ENCODE peak calls at places on chromosomes 2 and 18, in ten cellular contexts. O is D721Med; U is GM06990; M is CD4-positive, CD25-positive, alpha-beta regulatory T cell; V is fibroblast of the aortic adventitia; Y is stimulated activated CD4-positive, alpha-beta T cell treated with anti-CD3 and anti-CD28 coated beads, Interleukin-4, amount 100 ng/mL, for 24 hours; X is nephron progenitor cell; I is mucosa of descending colon; L is HEK293T; J is adipocyte. F is an unnamed sample.
A peak's percentile ranks its signal among the peaks of the same experiment; 100 is the strongest.

GRCh38 chr18:63130176-63130575 is 189.4 kb downstream of the BCL2 start:
- DNase-seq in O (no peak), U (no peak), M (no peak), V (no peak), Y (no peak), X (no peak), I (no peak), L (no peak), J (no peak), F (no peak)

GRCh38 chr2:46645681-46646162 is 166.4 kb downstream of the TMEM247 start:
- DNase-seq in O (no peak), U (no peak), M (no peak), V (peak; percentile 92), Y (no peak), X (no peak), I (no peak), L (no peak), J (peak; percentile 85), F (no peak)

GRCh38 chr18:26267350-26267749 is 41.1 kb downstream of the TAF4B start:
- DNase-seq in O (no peak), U (no peak), M (no peak), V (no peak), Y (no peak), X (no peak), I (no peak), L (no peak), J (no peak), F (no peak)

GRCh38 chr2:207487650-207488315 is 42.0 kb upstream of the CREB1 start:
- DNase-seq in O (no peak), U (no peak), M (no peak), V (peak; percentile 89), Y (no peak), X (no peak), I (no peak), L (no peak), J (peak; percentile 53), F (no peak)

GRCh38 chr2:15480552-15480951 is 80.6 kb downstream of the NBAS start:
- DNase-seq in O (no peak), U (no peak), M (no peak), V (no peak), Y (no peak), X (no peak), I (no peak), L (no peak), J (no peak), F (no peak)

GRCh38 chr18:22839488-22839930 is 93.6 kb upstream of the RBBP8 start:
- DNase-seq in O (no peak), U (no peak), M (no peak), V (no peak), Y (no peak), X (no peak), I (no peak), L (no peak), J (no peak), F (no peak)

GRCh38 chr18:29652797-29653196 is 1389.7 kb downstream of the DSC3 start:
- DNase-seq in O (no peak), U (no peak), M (no peak), V (no peak), Y (no peak), X (no peak), I (no peak), L (no peak), J (no peak), F (no peak)

GRCh38 chr2:97730245-97730644 is 16.9 kb downstream of the ZAP70 start:
- DNase-seq in O (no peak), U (no peak), M (no peak), V (peak; percentile 8), Y (no peak), X (no peak), I (no peak), L (no peak), J (no peak), F (no peak)

GRCh38 chr2:174023591-174024523 is 58.7 kb upstream of the SP3 start:
- DNase-seq in O (no peak), U (no peak), M (no peak), V (peak; percentile 94), Y (peak; percentile 48), X (peak; percentile 64), I (peak; percentile 70), L (no peak), J (peak; percentile 74), F (no peak)

GRCh38 chr2:68193144-68193543 is 35.5 kb downstream of the PNO1 start:
- DNase-seq in O (no peak), U (no peak), M (no peak), V (peak; percentile 35), Y (no peak), X (no peak), I (no peak), L (no peak), J (no peak), F (no peak)